ENCODE peak calls at places on chromosomes 6 and 20, in four cellular contexts. R, Y, G and E are unnamed samples.

GRCh38 chr20:60191014-60191413 is 232.8 kb downstream of the CDH26 start:
- DNase-seq in R (no peak), Y (no peak), G (no peak), E (no peak)

GRCh38 chr20:32605167-32605656 is 20.1 kb upstream of the NOL4L start:
- DNase-seq in R (no peak), Y (peak; percentile 51), G (no peak), E (no peak)

GRCh38 chr6:143743256-143744166 is 65.7 kb downstream of the PHACTR2 start:
- DNase-seq in R (no peak), Y (no peak), G (no peak), E (no peak)

GRCh38 chr20:48866936-48867335 is 39.1 kb upstream of the PREX1 start:
- DNase-seq in R (no peak), Y (no peak), G (no peak), E (no peak)

GRCh38 chr6:3510617-3511016 is 53.8 kb upstream of the SLC22A23 start:
- DNase-seq in R (no peak), Y (no peak), G (no peak), E (no peak)

GRCh38 chr6:83708970-83709747 is at the start of gene SNAP91:
- DNase-seq in R (no peak), Y (no peak), G (no peak), E (no peak)

GRCh38 chr6:13044390-13044789 is 283.9 kb downstream of the TBC1D7 start:
- DNase-seq in R (peak; percentile 77), Y (no peak), G (no peak), E (no peak)

GRCh38 chr6:139230421-139230840 is 61.4 kb downstream of the TXLNB start:
- DNase-seq in R (peak; percentile 39), Y (no peak), G (no peak), E (no peak)

GRCh38 chr6:3566812-3567211 is 110.0 kb upstream of the SLC22A23 start:
- DNase-seq in R (peak; percentile 19), Y (no peak), G (no peak), E (peak; percentile 29)

GRCh38 chr20:54207053-54207742 is 689 bp upstream of the PFDN4 start:
- DNase-seq in R (no peak), Y (no peak), G (no peak), E (no peak)

GRCh38 chr20:19609642-19610223 is 148.3 kb upstream of the RIN2 start:
- DNase-seq in R (peak; percentile 54), Y (no peak), G (no peak), E (no peak)

GRCh38 chr6:139433647-139434419 is 59.4 kb upstream of the CITED2 start:
- DNase-seq in R (peak; percentile 77), Y (no peak), G (no peak), E (no peak)

GRCh38 chr20:45765980-45766379 is 25.7 kb downstream of the WFDC3 start:
- DNase-seq in R (no peak), Y (no peak), G (no peak), E (no peak)

GRCh38 chr20:51326241-51326819 is 216.2 kb downstream of the NFATC2 start:
- DNase-seq in R (peak; percentile 43), Y (no peak), G (peak; percentile 17), E (no peak)

GRCh38 chr6:133040025-133040838 is 200.9 kb upstream of the EYA4 start:
- DNase-seq in R (peak; percentile 33), Y (no peak), G (no peak), E (no peak)

GRCh38 chr6:75149696-75150095 is 56.2 kb downstream of the COL12A1 start:
- DNase-seq in R (no peak), Y (no peak), G (no peak), E (no peak)

GRCh38 chr6:24883618-24884017 is 52.1 kb downstream of the RIPOR2 start:
- DNase-seq in R (no peak), Y (no peak), G (no peak), E (peak; percentile 75)

DNA sequence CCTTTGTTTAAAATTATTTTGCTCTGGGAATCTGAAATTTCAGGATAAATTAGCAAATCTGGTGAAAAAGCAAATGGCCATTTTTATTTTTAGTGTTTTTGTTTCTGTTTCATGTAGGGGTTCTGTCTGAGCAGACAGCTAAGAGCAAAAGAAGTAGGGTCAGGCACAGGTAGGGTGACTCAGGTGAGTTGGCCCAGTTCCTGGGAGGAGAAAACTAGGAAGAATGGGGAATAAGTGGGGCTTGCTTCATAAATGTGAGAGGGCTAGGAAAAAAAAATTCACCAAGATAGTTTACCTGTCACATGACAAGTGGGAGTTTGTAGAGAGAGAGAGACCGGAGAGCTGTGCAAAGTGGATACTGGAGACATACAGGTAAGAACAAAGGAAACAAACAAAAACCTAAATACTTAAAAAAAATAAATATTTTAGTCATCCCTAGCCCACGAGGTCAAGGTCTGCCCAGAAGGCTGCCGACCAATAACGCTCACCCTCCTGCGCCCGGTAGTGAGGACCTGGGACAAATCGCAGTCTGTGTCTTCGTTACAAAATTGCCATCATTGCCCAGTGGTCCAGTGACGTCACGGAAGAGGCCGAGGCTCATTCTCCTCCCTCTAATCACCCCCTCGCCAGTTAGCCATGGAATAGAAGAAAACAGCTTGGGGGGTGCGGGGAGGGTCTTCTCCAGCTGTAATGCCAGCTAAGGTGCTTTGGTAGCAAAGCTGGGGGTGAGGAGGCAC is 2.3 kb downstream of the THBD start:
- DNase-seq in R (peak; percentile 66), Y (no peak), G (no peak), E (no peak)
- H3K4me3 ChIP-seq in R (peak overlapping the region; percentile 63), Y (no peak overlapping the region), G (no peak overlapping the region), E (no peak overlapping the region)

GRCh38 chr6:109383438-109383940 is 1.2 kb upstream of the CD164 start:
- DNase-seq in R (no peak), Y (no peak), G (no peak), E (no peak)

GRCh38 chr6:109382576-109383437 is 540 bp upstream of the CD164 start:
- DNase-seq in R (peak; percentile 89), Y (peak; percentile 93), G (peak; percentile 85), E (peak; percentile 79)

GRCh38 chr6:109379706-109380105 is 2.6 kb downstream of the CD164 start:
- DNase-seq in R (no peak), Y (no peak), G (no peak), E (no peak)

GRCh38 chr6:109381007-109381746 is 1.1 kb downstream of the CD164 start:
- DNase-seq in R (peak; percentile 52), Y (no peak), G (no peak), E (no peak)

GRCh38 chr6:109381747-109382575 is at the start of gene CD164:
- DNase-seq in R (peak; percentile 76), Y (peak; percentile 94), G (peak; percentile 92), E (peak; percentile 77)
- TF ChIP-seq CTCF in R (no peak), Y (peak; percentile 4), G (no peak), E (no peak)

GRCh38 chr20:38050691-38051090 is 17.1 kb downstream of the RPRD1B start:
- DNase-seq in R (peak; percentile 66), Y (no peak), G (no peak), E (no peak)
- H3K4me3 ChIP-seq in R (no peak overlapping the region), Y (no peak overlapping the region), G (no peak overlapping the region), E (no peak overlapping the region)

GRCh38 chr6:90296346-90297123 is at the start of gene BACH2:
- DNase-seq in R (peak; percentile 82), Y (peak; percentile 79), G (peak; percentile 94), E (no peak)
- TF ChIP-seq CTCF in R (peak; percentile 34), Y (no peak), G (no peak), E (no peak)

DNA sequence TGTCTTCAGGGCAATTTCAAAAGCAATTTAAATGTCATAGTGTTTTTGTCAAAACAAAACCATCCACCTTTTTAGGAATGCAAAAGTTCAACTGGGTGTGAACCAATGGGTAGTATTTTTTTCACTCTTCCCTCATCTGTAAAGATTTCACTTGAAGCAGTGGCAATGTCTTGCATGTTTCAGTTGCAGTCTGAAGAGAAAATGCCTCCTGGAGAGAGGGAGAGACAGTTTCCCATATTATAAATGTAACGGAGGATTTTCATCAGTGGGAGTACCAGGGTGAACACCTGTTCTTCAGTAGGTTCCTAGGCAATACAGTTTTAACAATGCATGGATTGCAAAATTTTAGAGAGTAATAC is 3.3 kb downstream of the FOXQ1 start:
- DNase-seq in R (no peak), Y (no peak), G (no peak), E (no peak)
- H3K4me3 ChIP-seq in R (no peak overlapping the region), Y (no peak overlapping the region), G (no peak overlapping the region), E (no peak overlapping the region)

GRCh38 chr6:131594074-131594473 is 21.0 kb downstream of the ARG1 start:
- DNase-seq in R (no peak), Y (no peak), G (no peak), E (no peak)

GRCh38 chr6:131600696-131601095 is 27.3 kb downstream of the MED23 start:
- DNase-seq in R (no peak), Y (no peak), G (no peak), E (no peak)

GRCh38 chr6:131592935-131593334 is 19.9 kb downstream of the ARG1 start:
- DNase-seq in R (no peak), Y (no peak), G (no peak), E (no peak)

GRCh38 chr6:131602913-131603312 is 25.1 kb downstream of the MED23 start:
- DNase-seq in R (peak; percentile 55), Y (no peak), G (no peak), E (peak; percentile 66)

GRCh38 chr6:131597448-131597847 is 24.4 kb downstream of the ARG1 start:
- DNase-seq in R (peak; percentile 7), Y (no peak), G (no peak), E (no peak)
- TF ChIP-seq CTCF in R (peak; percentile 15), Y (peak; percentile 53), G (peak; percentile 43), E (peak; percentile 30)

DNA sequence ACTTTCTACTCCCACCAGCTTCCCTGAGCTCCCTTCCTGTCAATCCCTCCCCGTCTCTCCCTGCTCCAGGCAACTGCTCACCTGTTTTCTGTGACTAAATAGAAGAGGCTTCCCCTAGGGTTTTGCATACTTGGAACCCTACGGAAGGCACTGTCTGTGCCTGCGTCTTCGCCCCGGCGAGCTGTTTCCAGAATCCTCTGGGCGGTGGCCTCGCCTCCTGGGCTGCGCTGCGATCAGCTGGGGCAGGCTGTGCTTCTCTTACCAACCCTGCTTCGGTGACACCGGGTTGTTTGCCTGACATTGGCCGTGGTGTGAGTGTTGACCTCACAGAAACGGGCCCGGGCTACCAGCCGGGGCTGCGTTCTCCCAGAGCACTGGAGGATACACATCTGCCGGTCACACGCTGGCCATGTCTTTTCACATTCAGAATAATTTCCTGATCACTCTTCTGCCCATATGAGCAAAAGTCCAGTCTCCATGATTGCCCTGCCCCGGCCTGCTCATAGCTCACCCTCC is 29.4 kb upstream of the CCR6 start:
- DNase-seq in R (no peak), Y (no peak), G (no peak), E (no peak)
- H3K4me3 ChIP-seq in R (no peak overlapping the region), Y (no peak overlapping the region), G (peak overlapping the region; percentile 56), E (no peak overlapping the region)

DNA sequence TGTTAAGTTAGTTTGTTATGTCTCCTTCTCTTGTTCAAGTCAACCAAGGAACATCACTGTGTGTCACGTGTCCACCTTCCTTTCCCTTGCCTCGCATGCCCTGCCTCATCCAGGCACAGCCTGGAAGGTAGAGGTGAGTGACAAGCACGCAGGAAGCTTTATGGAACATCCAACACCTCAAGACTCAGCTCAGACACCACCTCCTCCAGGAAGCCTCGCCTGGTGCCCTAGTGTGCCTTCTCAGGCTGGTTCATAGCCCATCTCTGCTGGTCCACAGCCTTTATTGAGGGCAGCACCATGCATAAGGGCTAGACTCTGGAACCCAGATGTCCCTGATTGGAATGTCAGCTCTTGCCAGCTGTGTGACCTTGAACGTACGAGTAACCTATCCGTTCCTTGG is 224.3 kb downstream of the ANKRD60 start:
- DNase-seq in R (no peak), Y (no peak), G (no peak), E (no peak)
- TF ChIP-seq CTCF in R (no peak), Y (no peak), G (no peak), E (no peak)